ENCODE peak calls at places on chromosomes 5 and 9, in four cellular contexts. One of them, this sample, is unnamed.

GRCh38 chr5:137220523-137220927 is 278.6 kb downstream of the SPOCK1 start:
- DNase-seq in neural progenitor cell: peak; percentile 70
- DNase-seq in IMR-90: peak; percentile 78
- DNase-seq in hepatocyte: peak; percentile 81
- DNase-seq in this sample: peak; percentile 42

GRCh38 chr9:124659099-124659659 is 111.9 kb downstream of the NR6A1 start:
- DNase-seq in neural progenitor cell: peak; percentile 91
- DNase-seq in IMR-90: peak; percentile 97
- DNase-seq in hepatocyte: peak; percentile 89
- DNase-seq in this sample: peak; percentile 15

GRCh38 chr9:93084471-93084881 is 11.5 kb upstream of the CARD19 start:
- DNase-seq in neural progenitor cell: no peak
- DNase-seq in IMR-90: no peak
- DNase-seq in hepatocyte: no peak
- DNase-seq in this sample: no peak

GRCh38 chr5:155728857-155729683 is 597.9 kb upstream of the SGCD start:
- DNase-seq in neural progenitor cell: peak; percentile 75
- DNase-seq in IMR-90: no peak
- DNase-seq in hepatocyte: peak; percentile 41
- DNase-seq in this sample: no peak

GRCh38 chr5:66655395-66656324 is 59.5 kb downstream of the MAST4 start:
- DNase-seq in neural progenitor cell: peak; percentile 47
- DNase-seq in IMR-90: no peak
- DNase-seq in hepatocyte: no peak
- DNase-seq in this sample: no peak

GRCh38 chr5:177412603-177413233 is 3.4 kb upstream of the F12 start:
- DNase-seq in neural progenitor cell: no peak
- DNase-seq in IMR-90: no peak
- DNase-seq in hepatocyte: no peak
- DNase-seq in this sample: peak; percentile 95

GRCh38 chr5:7866194-7866593 is 2.6 kb downstream of the FASTKD3 start:
- DNase-seq in neural progenitor cell: no peak
- DNase-seq in IMR-90: no peak
- DNase-seq in hepatocyte: no peak
- DNase-seq in this sample: no peak

GRCh38 chr5:1515311-1515920 is 8.3 kb downstream of the LPCAT1 start:
- DNase-seq in neural progenitor cell: no peak
- DNase-seq in IMR-90: no peak
- DNase-seq in hepatocyte: no peak
- DNase-seq in this sample: no peak

GRCh38 chr9:109312783-109313182 is 8.1 kb downstream of the EPB41L4B start:
- DNase-seq in neural progenitor cell: no peak
- DNase-seq in IMR-90: no peak
- DNase-seq in hepatocyte: no peak
- DNase-seq in this sample: no peak

GRCh38 chr5:83957188-83957587 is 236.5 kb upstream of the HAPLN1 start:
- DNase-seq in neural progenitor cell: no peak
- DNase-seq in IMR-90: peak; percentile 33
- DNase-seq in hepatocyte: no peak
- DNase-seq in this sample: no peak

GRCh38 chr5:170632985-170633234 is 129.1 kb downstream of the KCNIP1 start:
- DNase-seq in neural progenitor cell: peak; percentile 87
- DNase-seq in IMR-90: no peak
- DNase-seq in hepatocyte: peak; percentile 85
- DNase-seq in this sample: peak; percentile 27

GRCh38 chr5:31023105-31023504 is 170.4 kb upstream of the CDH6 start:
- DNase-seq in neural progenitor cell: no peak
- DNase-seq in IMR-90: peak; percentile 90
- DNase-seq in hepatocyte: no peak
- DNase-seq in this sample: no peak

GRCh38 chr9:91744114-91744513 is 205.9 kb downstream of the ROR2 start:
- DNase-seq in neural progenitor cell: no peak
- DNase-seq in IMR-90: no peak
- DNase-seq in hepatocyte: no peak
- DNase-seq in this sample: no peak
- H3K4me3 ChIP-seq in neural progenitor cell: no peak overlapping the region
- H3K4me3 ChIP-seq in IMR-90: no peak overlapping the region
- H3K4me3 ChIP-seq in hepatocyte: no peak overlapping the region
- H3K4me3 ChIP-seq in this sample: no peak overlapping the region

DNA sequence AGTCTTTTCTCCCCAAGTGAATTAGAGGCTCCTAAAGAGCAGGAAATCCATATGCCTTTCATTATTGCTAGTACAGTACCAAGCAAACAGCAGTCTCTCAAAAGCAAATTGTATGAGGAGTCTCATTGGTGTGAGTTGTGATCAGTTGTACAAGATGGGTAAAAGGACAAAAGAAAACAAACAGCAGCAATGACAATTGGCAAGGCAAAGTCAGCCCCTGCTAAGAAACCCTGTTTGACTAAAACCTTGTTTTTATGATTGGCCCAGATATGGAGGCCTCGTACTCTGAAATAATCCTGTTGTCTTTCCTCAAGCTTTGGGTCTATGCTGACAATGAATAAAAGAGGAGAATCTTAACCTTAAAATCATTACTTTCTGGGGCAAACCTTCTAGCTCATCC is 69.8 kb downstream of the FOXD1 start:
- DNase-seq in neural progenitor cell: no peak
- DNase-seq in IMR-90: no peak
- DNase-seq in hepatocyte: no peak
- DNase-seq in this sample: no peak
- TF ChIP-seq CTCF in neural progenitor cell: no peak
- TF ChIP-seq CTCF in IMR-90: no peak
- TF ChIP-seq CTCF in hepatocyte: no peak
- TF ChIP-seq CTCF in this sample: no peak

GRCh38 chr9:122227576-122227903 is 1.2 kb downstream of the LHX6 start:
- DNase-seq in neural progenitor cell: no peak
- DNase-seq in IMR-90: no peak
- DNase-seq in hepatocyte: no peak
- DNase-seq in this sample: no peak
- H3K4me2 ChIP-seq in neural progenitor cell: peak overlapping the region; percentile 95
- H3K4me2 ChIP-seq in IMR-90: no peak overlapping the region
- H3K4me2 ChIP-seq in hepatocyte: peak overlapping the region; percentile 95
- H3K4me2 ChIP-seq in this sample: no peak overlapping the region

GRCh38 chr9:107342762-107343161 is 59.7 kb downstream of the RAD23B start:
- DNase-seq in neural progenitor cell: no peak
- DNase-seq in IMR-90: no peak
- DNase-seq in hepatocyte: no peak
- DNase-seq in this sample: no peak

GRCh38 chr9:107337676-107338590 is 54.9 kb downstream of the RAD23B start:
- DNase-seq in neural progenitor cell: no peak
- DNase-seq in IMR-90: no peak
- DNase-seq in hepatocyte: no peak
- DNase-seq in this sample: no peak

GRCh38 chr9:107338911-107339659 is 56.0 kb downstream of the RAD23B start:
- DNase-seq in neural progenitor cell: no peak
- DNase-seq in IMR-90: no peak
- DNase-seq in hepatocyte: no peak
- DNase-seq in this sample: no peak

GRCh38 chr9:107336718-107337360 is 53.8 kb downstream of the RAD23B start:
- DNase-seq in neural progenitor cell: no peak
- DNase-seq in IMR-90: peak; percentile 56
- DNase-seq in hepatocyte: no peak
- DNase-seq in this sample: no peak

DNA sequence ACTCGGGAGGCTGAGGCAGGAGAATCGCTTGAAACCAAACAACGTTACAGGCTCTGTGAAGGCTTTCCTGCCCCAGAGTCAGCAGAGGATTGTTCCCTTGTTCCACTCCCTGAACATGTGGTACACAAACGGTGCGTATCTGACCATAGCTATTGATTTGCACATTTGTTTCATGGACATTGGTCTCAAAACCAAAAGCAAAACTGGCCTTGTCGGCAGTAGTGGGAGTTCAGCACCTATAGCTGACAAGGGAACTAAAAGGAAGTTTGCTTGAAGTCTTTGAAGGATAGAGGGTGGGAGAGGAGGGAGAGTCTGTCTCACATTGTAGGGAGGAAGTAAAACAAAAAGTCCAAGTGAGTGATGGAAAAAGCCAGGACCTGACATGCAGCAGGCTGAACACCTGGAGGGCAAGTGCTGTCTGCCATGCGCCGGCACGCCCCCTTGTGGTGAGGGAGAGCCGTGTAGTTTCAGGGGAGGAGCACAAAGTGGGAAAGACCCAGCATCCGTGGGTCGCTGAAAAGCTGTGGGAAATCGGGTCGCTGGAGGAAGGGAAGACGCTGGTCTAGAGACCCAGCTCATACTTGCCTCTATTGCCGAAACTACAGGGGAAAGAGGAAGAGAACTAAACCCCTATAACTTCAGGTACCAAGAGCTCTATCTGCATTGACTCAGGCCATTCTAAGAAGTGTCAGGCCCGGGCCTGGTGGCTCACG is 58.0 kb downstream of the RAD23B start:
- DNase-seq in neural progenitor cell: peak; percentile 79
- DNase-seq in IMR-90: peak; percentile 60
- DNase-seq in hepatocyte: peak; percentile 84
- DNase-seq in this sample: peak; percentile 78
- H3K4me3 ChIP-seq in neural progenitor cell: no peak overlapping the region
- H3K4me3 ChIP-seq in IMR-90: no peak overlapping the region
- H3K4me3 ChIP-seq in hepatocyte: no peak overlapping the region
- H3K4me3 ChIP-seq in this sample: peak overlapping the region; percentile 56

GRCh38 chr9:131393622-131394463 is at the start of gene PRRC2B:
- DNase-seq in neural progenitor cell: peak; percentile 97
- DNase-seq in IMR-90: peak; percentile 62
- DNase-seq in hepatocyte: peak; percentile 95
- DNase-seq in this sample: peak; percentile 85
- TF ChIP-seq CTCF in neural progenitor cell: peak; percentile 63
- TF ChIP-seq CTCF in IMR-90: peak; percentile 57
- TF ChIP-seq CTCF in hepatocyte: peak; percentile 64
- TF ChIP-seq CTCF in this sample: peak; percentile 9

GRCh38 chr5:68249520-68249919 is 34.0 kb downstream of the PIK3R1 start:
- DNase-seq in neural progenitor cell: no peak
- DNase-seq in IMR-90: no peak
- DNase-seq in hepatocyte: no peak
- DNase-seq in this sample: no peak
- H3K4me2 ChIP-seq in neural progenitor cell: no peak overlapping the region
- H3K4me2 ChIP-seq in IMR-90: no peak overlapping the region
- H3K4me2 ChIP-seq in hepatocyte: no peak overlapping the region
- H3K4me2 ChIP-seq in this sample: no peak overlapping the region

DNA sequence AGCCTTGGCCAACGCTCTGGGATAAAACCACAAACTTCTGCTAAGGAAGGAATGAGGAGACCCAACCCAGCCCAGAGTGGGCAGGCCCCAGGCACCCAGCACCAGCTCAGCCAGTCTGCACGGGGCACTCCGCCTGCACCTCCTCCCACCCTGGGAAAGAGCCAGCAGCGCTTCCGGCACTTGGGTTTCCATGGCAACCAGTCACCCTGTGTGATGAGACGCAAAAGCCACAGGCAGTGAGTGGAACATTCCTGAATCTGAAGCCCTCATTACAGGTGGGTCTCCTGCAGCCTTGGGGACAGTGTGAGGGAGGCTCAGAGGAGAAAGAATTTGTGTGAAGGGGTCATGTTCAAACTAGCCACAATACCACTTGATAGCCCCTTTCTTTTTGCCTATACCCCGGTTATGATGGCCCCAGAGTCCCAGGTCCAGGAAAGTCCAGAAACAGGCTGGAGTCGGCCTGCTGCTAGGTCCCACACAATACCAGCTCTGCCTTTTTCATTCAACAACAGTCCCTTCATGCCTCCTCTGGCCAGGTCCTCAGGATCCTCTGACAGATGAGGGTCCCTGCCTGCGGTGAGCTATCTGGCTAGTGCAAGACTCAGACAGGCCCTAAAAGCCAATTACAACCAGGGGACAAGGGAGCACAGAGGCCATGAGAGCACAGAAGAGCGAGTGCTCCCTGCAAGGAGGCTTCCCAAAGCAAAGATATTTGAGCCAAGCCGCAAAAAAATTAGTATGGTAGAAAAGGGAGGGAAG is 85.0 kb upstream of the ZBTB43 start:
- DNase-seq in neural progenitor cell: peak; percentile 95
- DNase-seq in IMR-90: peak; percentile 25
- DNase-seq in hepatocyte: peak; percentile 83
- DNase-seq in this sample: peak; percentile 61
- H3K4me3 ChIP-seq in neural progenitor cell: peak overlapping the region; percentile 14
- H3K4me3 ChIP-seq in IMR-90: no peak overlapping the region
- H3K4me3 ChIP-seq in hepatocyte: no peak overlapping the region
- H3K4me3 ChIP-seq in this sample: no peak overlapping the region

DNA sequence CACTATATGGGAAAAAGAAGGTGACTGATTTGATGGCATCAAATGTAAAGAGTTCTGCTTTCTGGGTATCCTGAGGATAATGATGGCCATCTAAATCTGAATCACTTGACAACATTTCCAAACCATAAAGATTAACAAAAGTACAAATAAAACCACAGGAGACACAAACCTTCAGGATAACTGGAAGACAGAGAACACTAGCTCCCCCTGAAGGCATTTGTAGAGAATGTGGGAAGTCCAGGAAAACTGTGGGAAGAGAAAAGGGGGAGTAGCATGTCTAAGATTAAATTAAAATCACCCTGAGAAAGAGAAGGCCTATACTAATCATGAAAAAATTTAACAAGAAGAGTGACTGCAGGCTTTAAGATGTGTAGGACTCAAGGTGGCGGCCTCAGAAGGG is 116.2 kb downstream of the PRELID2 start:
- DNase-seq in neural progenitor cell: peak; percentile 52
- DNase-seq in IMR-90: peak; percentile 65
- DNase-seq in hepatocyte: peak; percentile 54
- DNase-seq in this sample: no peak
- TF ChIP-seq CTCF in neural progenitor cell: peak; percentile 69
- TF ChIP-seq CTCF in IMR-90: peak; percentile 67
- TF ChIP-seq CTCF in hepatocyte: peak; percentile 60
- TF ChIP-seq CTCF in this sample: peak; percentile 13

GRCh38 chr9:137429546-137429890 is 6.3 kb downstream of the NOXA1 start:
- DNase-seq in neural progenitor cell: no peak
- DNase-seq in IMR-90: no peak
- DNase-seq in hepatocyte: no peak
- DNase-seq in this sample: no peak

GRCh38 chr9:137429974-137430722 is 7.0 kb downstream of the NOXA1 start:
- DNase-seq in neural progenitor cell: peak; percentile 47
- DNase-seq in IMR-90: no peak
- DNase-seq in hepatocyte: no peak
- DNase-seq in this sample: peak; percentile 47

GRCh38 chr9:137427454-137428310 is 4.5 kb downstream of the NOXA1 start:
- DNase-seq in neural progenitor cell: no peak
- DNase-seq in IMR-90: no peak
- DNase-seq in hepatocyte: no peak
- DNase-seq in this sample: no peak

GRCh38 chr9:137428841-137429545 is 5.8 kb downstream of the NOXA1 start:
- DNase-seq in neural progenitor cell: no peak
- DNase-seq in IMR-90: no peak
- DNase-seq in hepatocyte: no peak
- DNase-seq in this sample: no peak

GRCh38 chr9:137428311-137428630 is 5.1 kb downstream of the NOXA1 start:
- DNase-seq in neural progenitor cell: no peak
- DNase-seq in IMR-90: no peak
- DNase-seq in hepatocyte: no peak
- DNase-seq in this sample: no peak
- H3K4me2 ChIP-seq in neural progenitor cell: no peak overlapping the region
- H3K4me2 ChIP-seq in IMR-90: no peak overlapping the region
- H3K4me2 ChIP-seq in hepatocyte: no peak overlapping the region
- H3K4me2 ChIP-seq in this sample: no peak overlapping the region

This sample was measured in MM.1S.